ENCODE peak calls at places on chromosomes 1 and 21, in six cellular contexts. G, Y, N, X, F and K are unnamed samples.

GRCh38 chr1:56578963-56579875 is at the start of gene PLPP3:
- DNase-seq in G (peak), Y (peak), N (peak), X (peak), F (peak), K (peak)

GRCh38 chr1:174964261-174964984 is 35.3 kb upstream of the CACYBP start:
- DNase-seq in G (no peak), Y (no peak), N (no peak), X (peak), F (no peak), K (no peak)

GRCh38 chr1:29593601-29594382 is 357.5 kb downstream of the PTPRU start:
- DNase-seq in G (no peak), Y (no peak), N (no peak), X (no peak), F (no peak), K (no peak)

GRCh38 chr1:58013237-58013636 is 533.3 kb downstream of the OMA1 start:
- DNase-seq in G (no peak), Y (no peak), N (no peak), X (no peak), F (no peak), K (no peak)

GRCh38 chr1:163772266-163772665 is 450.5 kb downstream of the NUF2 start:
- DNase-seq in G (no peak), Y (no peak), N (no peak), X (no peak), F (no peak), K (no peak)

GRCh38 chr1:50110084-50110615 is 1.4 kb downstream of the ELAVL4 start:
- DNase-seq in G (no peak), Y (no peak), N (no peak), X (no peak), F (no peak), K (no peak)

GRCh38 chr1:240091614-240092300 is at the start of gene FMN2:
- DNase-seq in G (no peak), Y (no peak), N (peak), X (peak), F (no peak), K (no peak)

GRCh38 chr21:14889080-14889805 is 175.6 kb downstream of the NRIP1 start:
- DNase-seq in G (no peak), Y (no peak), N (peak), X (no peak), F (no peak), K (peak)

GRCh38 chr1:9194024-9194423 is 40.5 kb upstream of the H6PD start:
- DNase-seq in G (no peak), Y (no peak), N (no peak), X (no peak), F (no peak), K (no peak)

GRCh38 chr1:44012941-44013609 is 18.2 kb downstream of the SLC6A9 start:
- DNase-seq in G (no peak), Y (peak), N (no peak), X (no peak), F (no peak), K (no peak)

GRCh38 chr1:221855156-221855555 is 113.3 kb upstream of the DUSP10 start:
- DNase-seq in G (no peak), Y (no peak), N (no peak), X (no peak), F (no peak), K (no peak)